ENCODE peak calls at places on chromosomes 6 and 20, in nine cellular contexts. X, U, V, R, P, S, C, Z and E are unnamed samples.

GRCh38 chr6:66970373-66970772 is 1263.3 kb upstream of the EYS start:
- DNase-seq in X (no peak), U (no peak), V (no peak), R (no peak), P (no peak), S (no peak), C (peak), Z (no peak), E (no peak)

GRCh38 chr20:58797371-58798050 is 53.2 kb downstream of the GNAS-AS1 start:
- DNase-seq in X (no peak), U (no peak), V (peak), R (no peak), P (no peak), S (no peak), C (no peak), Z (no peak), E (no peak)

GRCh38 chr20:14494355-14494754 is 156.9 kb upstream of the FLRT3 start:
- DNase-seq in X (no peak), U (no peak), V (no peak), R (no peak), P (no peak), S (no peak), C (no peak), Z (no peak), E (no peak)

GRCh38 chr6:24356310-24357035 is 1.4 kb downstream of the DCDC2 start:
- DNase-seq in X (peak), U (no peak), V (no peak), R (no peak), P (no peak), S (no peak), C (no peak), Z (no peak), E (no peak)

GRCh38 chr6:79040083-79040482 is 38.0 kb downstream of the PHIP start:
- DNase-seq in X (no peak), U (no peak), V (no peak), R (no peak), P (no peak), S (no peak), C (peak), Z (peak), E (no peak)

GRCh38 chr6:143901885-143902708 is 37.8 kb downstream of the ZC2HC1B start:
- DNase-seq in X (no peak), U (peak), V (no peak), R (no peak), P (no peak), S (peak), C (peak), Z (peak), E (peak)

GRCh38 chr6:10184408-10185187 is 230.3 kb downstream of the TFAP2A start:
- DNase-seq in X (no peak), U (no peak), V (no peak), R (no peak), P (no peak), S (no peak), C (no peak), Z (no peak), E (no peak)

GRCh38 chr6:70790483-70790882 is 122.8 kb downstream of the SMAP1 start:
- DNase-seq in X (no peak), U (no peak), V (no peak), R (no peak), P (no peak), S (no peak), C (no peak), Z (no peak), E (no peak)

GRCh38 chr20:25014816-25015215 is 22.3 kb upstream of the APMAP start:
- DNase-seq in X (no peak), U (peak), V (no peak), R (no peak), P (no peak), S (peak), C (no peak), Z (no peak), E (no peak)

GRCh38 chr20:47680804-47681529 is 104.3 kb downstream of the SULF2 start:
- DNase-seq in X (no peak), U (no peak), V (peak), R (no peak), P (no peak), S (no peak), C (no peak), Z (peak), E (no peak)

GRCh38 chr20:53773792-53774371 is 180.2 kb upstream of the ZNF217 start:
- DNase-seq in X (peak), U (no peak), V (peak), R (no peak), P (no peak), S (no peak), C (peak), Z (peak), E (no peak)

GRCh38 chr6:94270040-94270689 is 850.8 kb upstream of the EPHA7 start:
- DNase-seq in X (no peak), U (no peak), V (no peak), R (no peak), P (no peak), S (no peak), C (peak), Z (no peak), E (peak)

GRCh38 chr20:52096117-52096516 is 95.5 kb downstream of the ZFP64 start:
- DNase-seq in X (no peak), U (no peak), V (no peak), R (no peak), P (no peak), S (no peak), C (no peak), Z (no peak), E (no peak)

GRCh38 chr6:121879149-121879548 is 443.7 kb downstream of the GJA1 start:
- DNase-seq in X (no peak), U (no peak), V (no peak), R (no peak), P (no peak), S (no peak), C (no peak), Z (peak), E (no peak)

GRCh38 chr6:1815827-1816452 is 206.2 kb downstream of the FOXC1 start:
- DNase-seq in X (no peak), U (no peak), V (no peak), R (no peak), P (no peak), S (no peak), C (no peak), Z (no peak), E (peak)

GRCh38 chr20:16821211-16822089 is 73.3 kb downstream of the OTOR start:
- DNase-seq in X (peak), U (no peak), V (peak), R (peak), P (no peak), S (peak), C (peak), Z (peak), E (peak)

GRCh38 chr6:170160031-170160627 is 130.7 kb downstream of the DLL1 start:
- DNase-seq in X (no peak), U (no peak), V (peak), R (no peak), P (no peak), S (no peak), C (no peak), Z (no peak), E (peak)

GRCh38 chr6:45830441-45831139 is 185.1 kb downstream of the CLIC5 start:
- DNase-seq in X (no peak), U (no peak), V (no peak), R (peak), P (no peak), S (peak), C (peak), Z (no peak), E (no peak)

GRCh38 chr6:25053875-25054371 is 118.2 kb upstream of the RIPOR2 start:
- DNase-seq in X (no peak), U (no peak), V (peak), R (no peak), P (no peak), S (no peak), C (peak), Z (peak), E (peak)

GRCh38 chr6:52893803-52894202 is 15.7 kb downstream of the GSTA3 start:
- DNase-seq in X (no peak), U (no peak), V (no peak), R (no peak), P (no peak), S (no peak), C (no peak), Z (no peak), E (no peak)

GRCh38 chr6:75167851-75168250 is 38.0 kb downstream of the COL12A1 start:
- DNase-seq in X (no peak), U (no peak), V (peak), R (no peak), P (no peak), S (no peak), C (peak), Z (no peak), E (peak)

GRCh38 chr6:93858213-93858612 is 438.9 kb upstream of the EPHA7 start:
- DNase-seq in X (no peak), U (no peak), V (no peak), R (no peak), P (no peak), S (no peak), C (no peak), Z (no peak), E (peak)

GRCh38 chr20:56360133-56360898 is 1.5 kb downstream of the FAM210B start:
- DNase-seq in X (no peak), U (peak), V (no peak), R (no peak), P (no peak), S (no peak), C (no peak), Z (no peak), E (no peak)

GRCh38 chr6:30839666-30840065 is 44.7 kb upstream of the DDR1 start:
- DNase-seq in X (peak), U (no peak), V (no peak), R (no peak), P (no peak), S (peak), C (no peak), Z (no peak), E (no peak)

GRCh38 chr20:35956616-35957015 is 2.3 kb upstream of the SCAND1 start:
- DNase-seq in X (no peak), U (no peak), V (no peak), R (no peak), P (no peak), S (peak), C (no peak), Z (no peak), E (no peak)

GRCh38 chr6:29886686-29887085 is 55.6 kb upstream of the HLA-A start:
- DNase-seq in X (no peak), U (no peak), V (no peak), R (no peak), P (no peak), S (no peak), C (no peak), Z (no peak), E (no peak)

GRCh38 chr6:13765570-13765969 is 48.8 kb downstream of the MCUR1 start:
- DNase-seq in X (no peak), U (no peak), V (no peak), R (no peak), P (no peak), S (no peak), C (peak), Z (peak), E (no peak)

GRCh38 chr6:158338311-158339112 is 26.2 kb downstream of the TULP4 start:
- DNase-seq in X (no peak), U (no peak), V (no peak), R (no peak), P (no peak), S (no peak), C (no peak), Z (no peak), E (no peak)

GRCh38 chr6:5710516-5710915 is 296.2 kb downstream of the NRN1 start:
- DNase-seq in X (no peak), U (no peak), V (no peak), R (no peak), P (no peak), S (no peak), C (no peak), Z (no peak), E (no peak)

GRCh38 chr20:40009542-40009941 is 679.5 kb downstream of the MAFB start:
- DNase-seq in X (no peak), U (no peak), V (no peak), R (no peak), P (no peak), S (no peak), C (no peak), Z (peak), E (no peak)

GRCh38 chr6:161901740-161902426 is 628.0 kb upstream of the AGPAT4 start:
- DNase-seq in X (no peak), U (no peak), V (no peak), R (no peak), P (no peak), S (no peak), C (no peak), Z (no peak), E (peak)

GRCh38 chr6:56802570-56802969 is 152.3 kb upstream of the BEND6 start:
- DNase-seq in X (peak), U (no peak), V (no peak), R (no peak), P (no peak), S (no peak), C (peak), Z (peak), E (no peak)

GRCh38 chr6:133548409-133548808 is 307.3 kb downstream of the EYA4 start:
- DNase-seq in X (peak), U (no peak), V (peak), R (no peak), P (no peak), S (no peak), C (peak), Z (peak), E (no peak)

GRCh38 chr20:7305971-7306370 is 538.5 kb downstream of the BMP2 start:
- DNase-seq in X (no peak), U (no peak), V (no peak), R (no peak), P (no peak), S (no peak), C (no peak), Z (no peak), E (no peak)

GRCh38 chr6:148251286-148251685 is 91.4 kb upstream of the SASH1 start:
- DNase-seq in X (peak), U (no peak), V (peak), R (peak), P (no peak), S (no peak), C (peak), Z (peak), E (peak)

GRCh38 chr6:108164815-108165706 is 761 bp upstream of the NR2E1 start:
- DNase-seq in X (no peak), U (no peak), V (no peak), R (no peak), P (no peak), S (no peak), C (no peak), Z (no peak), E (no peak)

GRCh38 chr6:124356276-124356810 is 552.7 kb downstream of the NKAIN2 start:
- DNase-seq in X (no peak), U (no peak), V (no peak), R (no peak), P (no peak), S (no peak), C (no peak), Z (no peak), E (no peak)

GRCh38 chr6:41200901-41201783 is at the start of gene TREML2:
- DNase-seq in X (no peak), U (peak), V (no peak), R (peak), P (no peak), S (peak), C (no peak), Z (no peak), E (no peak)

GRCh38 chr6:136517002-136517401 is 33.2 kb downstream of the MAP7 start:
- DNase-seq in X (peak), U (no peak), V (no peak), R (no peak), P (no peak), S (no peak), C (no peak), Z (no peak), E (no peak)

GRCh38 chr20:47273591-47274235 is 82.8 kb downstream of the ZMYND8 start:
- DNase-seq in X (peak), U (no peak), V (peak), R (no peak), P (no peak), S (no peak), C (peak), Z (peak), E (no peak)

GRCh38 chr20:62561948-62562347 is 80.4 kb upstream of the SLCO4A1 start:
- DNase-seq in X (no peak), U (no peak), V (no peak), R (no peak), P (no peak), S (no peak), C (no peak), Z (no peak), E (no peak)

GRCh38 chr20:62563561-62563960 is 78.7 kb upstream of the SLCO4A1 start:
- DNase-seq in X (no peak), U (no peak), V (no peak), R (no peak), P (no peak), S (no peak), C (no peak), Z (no peak), E (no peak)

GRCh38 chr20:62560162-62560561 is 82.1 kb upstream of the SLCO4A1 start:
- DNase-seq in X (no peak), U (no peak), V (no peak), R (no peak), P (no peak), S (no peak), C (no peak), Z (no peak), E (no peak)

GRCh38 chr20:62562831-62563230 is 79.5 kb upstream of the SLCO4A1 start:
- DNase-seq in X (no peak), U (no peak), V (no peak), R (no peak), P (no peak), S (no peak), C (no peak), Z (no peak), E (no peak)

GRCh38 chr20:62561182-62561581 is 81.1 kb upstream of the SLCO4A1 start:
- DNase-seq in X (no peak), U (no peak), V (no peak), R (no peak), P (no peak), S (no peak), C (no peak), Z (no peak), E (no peak)
- H3K4me3 ChIP-seq in X (no peak), U (no peak), V (no peak), R (no peak), P (no peak), S (no peak), C (no peak), Z (no peak), E (no peak)

GRCh38 chr20:34626978-34627377 is 49.9 kb downstream of the PIGU start:
- DNase-seq in X (no peak), U (no peak), V (no peak), R (no peak), P (no peak), S (no peak), C (no peak), Z (no peak), E (no peak)
- H3K4me3 ChIP-seq in X (no peak), U (no peak), V (no peak), R (no peak), P (no peak), S (no peak), C (no peak), Z (no peak), E (no peak)

DNA sequence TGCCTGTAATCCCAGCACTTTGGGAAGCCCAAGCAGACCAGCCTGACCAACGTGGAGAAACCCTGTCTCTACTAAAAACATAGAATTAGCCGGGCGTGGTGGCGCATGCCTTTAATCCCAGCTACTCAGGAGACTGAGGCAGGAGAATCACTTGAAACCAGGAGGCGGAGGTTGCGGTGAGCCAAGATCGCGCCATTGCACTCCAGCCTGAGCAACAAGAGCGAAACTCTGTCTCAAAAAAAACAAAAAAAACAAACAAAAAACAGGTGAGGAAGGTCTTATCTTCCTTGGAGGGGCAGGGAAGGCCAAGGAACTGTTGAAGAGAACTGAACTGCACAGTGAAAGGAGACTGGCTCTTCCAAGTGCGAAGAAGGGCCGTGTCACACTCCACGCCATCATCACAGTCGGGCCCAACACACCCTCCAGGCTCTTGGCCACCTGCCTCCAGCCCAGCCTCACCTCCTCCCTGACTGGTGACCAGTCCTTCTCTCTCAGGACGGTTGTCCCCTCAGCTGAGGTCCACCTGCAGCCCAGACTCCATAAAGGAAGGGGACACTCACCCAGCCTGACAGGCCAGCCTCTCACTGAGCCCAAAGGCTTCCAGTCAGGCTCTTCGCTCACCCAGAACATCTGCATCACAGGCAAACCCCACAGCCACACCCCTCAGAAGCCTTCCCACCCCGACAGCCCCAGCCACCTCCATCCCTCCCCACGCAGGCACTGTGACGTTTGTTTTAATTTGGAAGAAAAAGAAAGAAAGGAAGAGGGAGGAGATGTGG is 4.1 kb downstream of the ZC3H12D start:
- DNase-seq in X (no peak), U (no peak), V (no peak), R (no peak), P (no peak), S (no peak), C (no peak), Z (no peak), E (no peak)
- H3K4me3 ChIP-seq in X (no peak), U (no peak), V (peak), R (no peak), P (no peak), S (no peak), C (no peak), Z (no peak), E (no peak)

DNA sequence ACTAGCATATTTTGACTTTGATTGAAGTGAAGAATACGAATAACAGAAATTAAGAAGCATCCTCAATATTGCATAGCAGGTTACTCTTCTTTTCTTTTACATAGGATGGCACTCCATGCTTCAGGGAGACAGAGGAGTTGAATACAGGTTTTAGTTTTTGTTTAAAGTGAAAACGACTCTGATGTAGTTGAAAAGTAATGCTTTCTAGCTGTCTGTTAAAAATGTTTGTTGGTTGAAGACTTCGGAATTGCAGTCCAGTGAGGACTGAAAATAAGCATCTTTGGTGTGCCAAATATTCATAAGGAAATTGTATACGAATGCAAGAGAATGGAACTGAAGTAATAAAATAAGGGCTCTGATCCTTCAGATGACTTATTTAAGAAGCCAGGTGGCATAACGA is 618 bp upstream of the SLC16A10 start:
- DNase-seq in X (no peak), U (no peak), V (no peak), R (no peak), P (no peak), S (no peak), C (peak), Z (no peak), E (no peak)
- H3K4me3 ChIP-seq in X (peak), U (peak), V (no peak), R (peak), P (peak), S (peak), C (peak), Z (no peak), E (no peak)

GRCh38 chr20:45343867-45344721 is 4.1 kb downstream of the SDC4 start:
- DNase-seq in X (peak), U (peak), V (peak), R (peak), P (no peak), S (peak), C (peak), Z (peak), E (peak)
- H3K4me3 ChIP-seq in X (peak), U (peak), V (no peak), R (no peak), P (peak), S (peak), C (peak), Z (peak), E (no peak)